ENCODE peak calls at places on chromosome 21, in five cellular contexts. P is dorsolateral prefrontal cortex, B is psoas muscle, K is cardiac muscle cell, L is choroid plexus epithelial cell. U is an unnamed sample.

GRCh38 chr21:31929548-31929947 is 56.7 kb downstream of the HUNK start:
- DNase-seq in K (peak), P (no peak), L (no peak), B (no peak), U (no peak)

GRCh38 chr21:25561668-25562641 is 45.3 kb downstream of the MRPL39 start:
- DNase-seq in K (peak), P (peak), L (peak), B (peak), U (no peak)

GRCh38 chr21:32403201-32403701 is 9.3 kb upstream of the EVA1C start:
- DNase-seq in K (peak), B (no peak), L (peak), P (peak), U (no peak)

GRCh38 chr21:39184050-39184980 is 1.1 kb upstream of the PSMG1 start:
- DNase-seq in B (no peak), P (no peak), L (peak), K (peak), U (no peak)

GRCh38 chr21:26388731-26389231 is 184.3 kb downstream of the CYYR1 start:
- DNase-seq in L (peak), B (no peak), K (no peak), P (no peak), U (no peak)

GRCh38 chr21:34351786-34352241 is 12.0 kb upstream of the KCNE2 start:
- DNase-seq in K (peak), L (peak), B (no peak), P (peak), U (no peak)

GRCh38 chr21:38343691-38344090 is 86.9 kb downstream of the KCNJ15 start:
- DNase-seq in B (no peak), K (no peak), L (peak), P (no peak), U (no peak)

GRCh38 chr21:17003763-17004373 is 509.0 kb upstream of the CXADR start:
- DNase-seq in B (no peak), L (peak), K (no peak), P (no peak), U (no peak)

GRCh38 chr21:37535672-37536071 is 169.1 kb downstream of the DYRK1A start:
- DNase-seq in L (no peak), B (no peak), P (no peak), K (no peak), U (no peak)

GRCh38 chr21:39562791-39563770 is 49.7 kb upstream of the B3GALT5 start:
- DNase-seq in L (no peak), B (no peak), K (no peak), P (no peak), U (no peak)

GRCh38 chr21:25583370-25584133 is 23.7 kb downstream of the MRPL39 start:
- DNase-seq in L (no peak), K (no peak), B (no peak), P (no peak), U (no peak)

GRCh38 chr21:33157303-33157702 is 72.4 kb upstream of the IFNAR2 start:
- DNase-seq in L (peak), B (no peak), K (peak), P (no peak), U (no peak)

GRCh38 chr21:37565530-37566223 is 199.1 kb downstream of the DYRK1A start:
- DNase-seq in K (no peak), L (peak), P (no peak), B (no peak), U (no peak)

DNA sequence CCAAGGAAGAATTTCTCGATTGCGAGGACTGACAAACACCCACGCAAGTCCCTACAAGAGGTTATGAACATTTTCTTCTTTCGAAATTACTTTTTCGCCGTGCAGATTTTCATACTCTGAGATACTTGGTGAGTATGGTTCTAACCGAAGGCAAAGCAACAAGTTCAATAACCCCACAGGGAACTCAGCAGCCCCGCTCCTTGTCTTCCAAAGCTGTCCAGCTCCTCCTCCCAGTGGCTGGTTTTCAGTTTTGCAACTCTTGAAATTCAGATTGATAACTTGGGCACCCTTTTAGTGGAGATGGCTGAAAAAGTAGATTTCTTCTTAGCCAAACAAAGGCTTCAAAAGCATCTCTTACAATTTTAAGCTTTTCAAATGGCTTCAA is 154.4 kb downstream of the SETD4 start:
- DNase-seq in P (no peak), K (no peak), L (no peak), B (peak), U (no peak)
- TF ChIP-seq CTCF in P (no peak), K (no peak), L (no peak), B (no peak), U (no peak)

DNA sequence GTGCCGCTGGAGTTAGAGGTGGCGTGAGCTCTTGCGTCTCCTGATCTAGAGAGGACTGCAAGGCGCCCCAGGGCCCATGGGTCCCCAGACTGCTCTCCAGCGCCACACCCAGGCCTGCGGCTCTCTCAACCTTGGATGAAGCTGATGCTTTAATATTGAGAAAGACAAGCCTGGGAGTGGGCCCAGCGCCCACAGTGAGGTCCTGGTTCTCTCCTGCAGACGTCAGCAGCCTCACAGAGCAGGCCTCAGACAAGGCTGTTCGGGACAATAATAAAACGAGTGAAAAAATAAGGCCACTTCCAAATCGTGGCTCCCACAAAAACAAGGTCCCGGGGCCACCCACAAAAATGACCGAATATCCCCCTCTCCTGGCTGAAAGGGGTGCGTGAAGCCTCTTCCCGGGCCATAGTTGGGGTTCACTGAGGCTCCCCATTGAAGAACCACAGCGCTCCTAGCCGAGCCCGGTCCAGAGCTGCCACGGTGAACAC is 6.0 kb upstream of the DNMT3L start:
- DNase-seq in P (no peak), B (peak), L (no peak), K (no peak), U (peak)
- TF ChIP-seq CTCF in P (no peak), B (no peak), L (peak), K (no peak), U (peak)

GRCh38 chr21:41368361-41369104 is 6.7 kb downstream of the MX2 start:
- DNase-seq in L (no peak), B (no peak), P (no peak), K (no peak), U (no peak)

GRCh38 chr21:41369915-41370839 is 8.3 kb downstream of the MX2 start:
- DNase-seq in L (no peak), P (no peak), B (no peak), K (no peak), U (peak)

GRCh38 chr21:41367598-41368360 is 6.0 kb downstream of the MX2 start:
- DNase-seq in P (no peak), L (no peak), B (no peak), K (no peak), U (no peak)

GRCh38 chr21:41370840-41371697 is 9.2 kb downstream of the MX2 start:
- DNase-seq in K (no peak), B (no peak), P (no peak), L (no peak), U (no peak)

DNA sequence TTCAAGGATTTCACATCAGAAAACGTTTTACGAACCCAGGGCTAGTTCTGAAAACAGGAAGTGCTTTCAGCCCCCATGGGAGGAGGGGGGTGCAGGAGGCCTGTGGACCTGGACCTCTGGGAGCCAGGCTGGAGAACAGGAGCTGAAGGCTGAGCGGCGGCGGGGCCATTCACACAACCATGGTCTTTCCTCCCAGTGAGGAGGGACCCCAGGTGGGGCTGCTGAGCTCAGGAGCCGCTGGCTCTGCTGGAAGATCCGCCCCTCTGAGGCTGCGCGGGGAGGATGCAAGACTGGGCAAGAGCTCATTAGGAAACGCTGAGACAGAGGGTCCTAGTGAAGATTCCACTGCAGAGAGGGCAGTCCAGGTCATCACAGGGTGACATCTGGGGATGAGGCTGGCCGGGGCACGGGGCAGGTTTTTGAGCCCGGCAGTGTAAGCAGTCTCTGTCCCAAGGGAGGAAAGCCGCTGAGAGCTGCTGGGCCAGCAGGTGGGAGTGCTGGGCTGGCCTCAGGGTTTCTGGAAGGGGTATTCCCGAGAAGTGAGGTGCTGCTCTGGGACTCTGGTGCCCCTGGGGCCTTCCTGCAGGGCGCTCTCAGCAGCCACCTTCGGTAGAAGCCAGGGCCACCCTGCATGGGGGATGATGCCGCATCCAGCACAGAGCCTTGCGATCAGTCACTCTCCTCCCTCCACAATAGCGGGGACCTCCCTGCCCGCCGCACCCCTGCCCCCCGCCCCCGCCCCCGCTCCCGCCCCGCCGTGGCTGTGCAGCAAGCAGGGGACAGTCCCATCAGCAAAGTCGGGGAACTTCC is 7.5 kb downstream of the MX2 start:
- DNase-seq in B (peak), K (peak), P (no peak), L (peak), U (peak)
- TF ChIP-seq CTCF in B (no peak), K (peak), P (no peak), L (peak), U (peak)

DNA sequence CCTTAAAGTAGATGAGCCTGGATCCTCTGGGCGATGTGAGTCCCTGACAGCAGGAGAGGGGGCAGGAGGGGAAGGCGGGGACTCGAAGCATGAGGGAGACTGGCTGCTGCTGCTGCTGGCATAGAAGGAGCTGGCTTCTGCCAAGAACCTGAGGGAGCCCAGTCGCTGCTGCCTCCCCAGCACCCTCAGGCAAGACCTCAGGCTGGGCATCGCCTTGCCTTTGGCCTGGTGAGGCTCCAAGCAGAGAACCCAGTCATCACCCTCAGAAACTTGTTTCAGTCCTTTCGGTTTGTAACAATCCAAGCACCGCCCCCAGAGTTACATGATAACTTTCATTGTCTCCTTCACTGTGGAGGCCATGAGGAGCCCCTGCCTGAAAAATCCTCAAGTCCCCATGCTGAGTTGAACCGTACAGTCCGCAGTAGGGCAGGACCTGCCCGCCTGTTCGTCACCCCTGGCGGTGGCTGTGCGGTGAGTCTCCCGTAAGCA is 38.8 kb downstream of the POFUT2 start:
- DNase-seq in P (no peak), K (peak), B (peak), L (peak), U (no peak)
- TF ChIP-seq CTCF in P (no peak), K (no peak), B (no peak), L (peak), U (no peak)

GRCh38 chr21:27802816-27803475 is 836.1 kb upstream of the ADAMTS5 start:
- DNase-seq in L (peak), K (peak), B (no peak), P (no peak), U (no peak)
- TF ChIP-seq CTCF in L (peak), K (peak), B (peak), P (no peak), U (peak)

GRCh38 chr21:42781150-42781980 is 98.0 kb downstream of the WDR4 start:
- DNase-seq in P (no peak), K (peak), L (no peak), B (no peak), U (peak)
- TF ChIP-seq CTCF in P (no peak), K (peak), L (no peak), B (no peak), U (peak)

DNA sequence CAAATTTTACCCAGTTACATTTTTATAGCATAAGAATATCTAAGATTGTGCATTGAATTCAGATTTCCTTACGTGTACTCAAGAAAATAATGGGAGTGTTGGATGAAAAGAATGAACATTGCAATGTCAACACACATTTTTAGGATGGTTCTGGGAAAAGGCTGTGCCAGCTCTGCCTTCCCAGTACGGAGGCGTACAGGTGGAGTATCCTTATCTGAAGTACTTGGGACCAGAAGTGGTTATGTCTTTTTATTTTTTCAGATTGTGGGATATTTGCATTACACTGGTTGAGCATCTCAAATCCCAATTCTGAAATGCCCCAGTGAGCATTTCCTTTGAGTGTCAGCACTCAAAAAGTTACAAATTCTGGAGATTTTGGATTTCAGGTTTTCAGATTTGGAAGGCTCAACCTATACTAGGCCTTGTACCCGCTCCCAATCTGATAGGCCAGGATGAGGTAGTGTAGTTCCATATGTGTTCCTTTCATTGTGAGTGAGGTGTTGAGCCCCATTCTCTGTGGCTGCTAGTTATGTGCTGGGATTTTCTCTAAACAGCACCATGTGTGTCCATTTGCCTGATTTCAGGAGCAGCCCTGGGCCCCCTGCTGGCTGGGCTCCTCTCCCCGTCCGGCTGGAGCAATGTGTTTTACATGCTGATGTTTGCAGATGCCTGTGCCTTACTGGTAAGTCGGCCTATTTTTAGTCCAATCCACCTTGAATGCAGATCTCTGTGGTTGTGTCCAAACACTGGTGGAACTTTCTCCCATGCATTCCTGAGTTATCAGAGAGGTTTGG is 60.8 kb downstream of the SLC37A1 start:
- DNase-seq in L (peak), B (no peak), K (peak), P (peak), U (no peak)
- TF ChIP-seq CTCF in L (peak), B (no peak), K (peak), P (no peak), U (peak)

DNA sequence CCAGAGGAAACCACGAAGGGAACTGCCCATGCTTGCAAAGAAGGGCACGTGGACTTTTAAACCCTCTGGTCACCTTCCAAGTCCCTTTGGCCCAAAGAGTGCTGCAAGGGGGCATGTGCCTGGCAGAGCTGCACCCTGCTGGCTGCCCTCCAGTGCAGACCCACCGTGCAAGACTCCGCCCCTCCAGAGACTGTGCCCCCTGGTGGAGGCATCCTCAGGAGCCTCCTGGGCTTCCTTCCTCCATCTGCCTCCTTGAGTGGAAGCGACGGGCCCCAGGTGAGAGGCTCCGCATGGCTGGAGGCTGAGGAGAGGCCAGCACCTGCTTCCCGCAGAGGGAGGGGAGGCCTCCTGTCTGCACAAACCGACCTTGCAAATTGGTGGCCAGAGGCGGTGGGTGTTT is 100.7 kb downstream of the CRYAA start:
- DNase-seq in L (no peak), K (no peak), P (no peak), B (peak), U (peak)
- TF ChIP-seq CTCF in L (peak), K (peak), P (no peak), B (no peak), U (peak)

GRCh38 chr21:22575165-22575584 is 1577.0 kb downstream of the NCAM2 start:
- DNase-seq in P (no peak), B (no peak), K (peak), L (peak), U (no peak)
- TF ChIP-seq CTCF in P (peak), B (no peak), K (no peak), L (peak), U (peak)

GRCh38 chr21:43645414-43645891 is 13.8 kb downstream of the HSF2BP start:
- DNase-seq in B (no peak), L (peak), K (peak), P (no peak), U (no peak)
- TF ChIP-seq CTCF in B (peak), L (peak), K (peak), P (peak), U (peak)

U was measured in chondrocyte.